ENCODE peak calls at places on chromosomes 6 and 20, in six cellular contexts. V, Q, R, M, U and P are unnamed samples.

GRCh38 chr6:27617700-27618689 is 145.1 kb upstream of the ZNF184 start:
- DNase-seq in V (no peak), Q (peak; percentile 73), R (no peak), M (no peak), U (no peak), P (no peak)

GRCh38 chr6:170202416-170203135 is 88.3 kb downstream of the DLL1 start:
- DNase-seq in V (no peak), Q (no peak), R (no peak), M (no peak), U (no peak), P (no peak)

GRCh38 chr6:37699138-37699766 is 1.6 kb upstream of the MDGA1 start:
- DNase-seq in V (no peak), Q (no peak), R (no peak), M (no peak), U (no peak), P (no peak)

GRCh38 chr20:17621229-17621968 is 51.5 kb downstream of the DSTN start:
- DNase-seq in V (no peak), Q (no peak), R (no peak), M (no peak), U (no peak), P (peak; percentile 12)

GRCh38 chr6:33073431-33073871 is at the start of gene HLA-DPA1:
- DNase-seq in V (peak; percentile 97), Q (no peak), R (no peak), M (no peak), U (peak; percentile 42), P (peak; percentile 43)

GRCh38 chr6:45772886-45773285 is 242.8 kb downstream of the CLIC5 start:
- DNase-seq in V (no peak), Q (no peak), R (no peak), M (no peak), U (no peak), P (no peak)

GRCh38 chr6:35736293-35736894 is 438 bp upstream of the ARMC12 start:
- DNase-seq in V (no peak), Q (peak; percentile 76), R (no peak), M (peak; percentile 60), U (peak; percentile 68), P (peak; percentile 71)

GRCh38 chr20:15200139-15200538 is 862.7 kb upstream of the FLRT3 start:
- DNase-seq in V (peak; percentile 51), Q (no peak), R (no peak), M (no peak), U (no peak), P (no peak)

GRCh38 chr6:3568396-3569082 is 111.7 kb upstream of the SLC22A23 start:
- DNase-seq in V (no peak), Q (no peak), R (no peak), M (peak; percentile 40), U (no peak), P (no peak)

GRCh38 chr6:83068628-83069027 is 1.2 kb downstream of the DOP1A start:
- DNase-seq in V (no peak), Q (no peak), R (no peak), M (no peak), U (no peak), P (no peak)

GRCh38 chr6:66199146-66199545 is 492.1 kb upstream of the EYS start:
- DNase-seq in V (no peak), Q (no peak), R (no peak), M (no peak), U (no peak), P (no peak)

GRCh38 chr20:59633646-59634045 is 29.3 kb downstream of the PHACTR3 start:
- DNase-seq in V (no peak), Q (no peak), R (no peak), M (no peak), U (no peak), P (no peak)

GRCh38 chr6:42781811-42782688 is at the start of gene BICRAL:
- DNase-seq in V (no peak), Q (peak; percentile 81), R (no peak), M (peak; percentile 70), U (no peak), P (peak; percentile 36)

GRCh38 chr6:53771780-53772624 is 22.8 kb upstream of the LRRC1 start:
- DNase-seq in V (no peak), Q (no peak), R (no peak), M (no peak), U (no peak), P (no peak)

GRCh38 chr6:169619650-169620049 is 82.2 kb downstream of the WDR27 start:
- DNase-seq in V (no peak), Q (no peak), R (no peak), M (no peak), U (no peak), P (no peak)

GRCh38 chr20:48771542-48771941 is 56.3 kb downstream of the PREX1 start:
- DNase-seq in V (no peak), Q (no peak), R (no peak), M (no peak), U (no peak), P (no peak)

GRCh38 chr6:146913842-146914562 is 290.2 kb upstream of the STXBP5 start:
- DNase-seq in V (no peak), Q (peak; percentile 81), R (peak; percentile 79), M (peak; percentile 33), U (no peak), P (no peak)
- TF ChIP-seq POLR2AphosphoS5 in V (no peak), Q (peak; percentile 47), R (peak; percentile 47), M (no peak), U (no peak), P (no peak)

DNA sequence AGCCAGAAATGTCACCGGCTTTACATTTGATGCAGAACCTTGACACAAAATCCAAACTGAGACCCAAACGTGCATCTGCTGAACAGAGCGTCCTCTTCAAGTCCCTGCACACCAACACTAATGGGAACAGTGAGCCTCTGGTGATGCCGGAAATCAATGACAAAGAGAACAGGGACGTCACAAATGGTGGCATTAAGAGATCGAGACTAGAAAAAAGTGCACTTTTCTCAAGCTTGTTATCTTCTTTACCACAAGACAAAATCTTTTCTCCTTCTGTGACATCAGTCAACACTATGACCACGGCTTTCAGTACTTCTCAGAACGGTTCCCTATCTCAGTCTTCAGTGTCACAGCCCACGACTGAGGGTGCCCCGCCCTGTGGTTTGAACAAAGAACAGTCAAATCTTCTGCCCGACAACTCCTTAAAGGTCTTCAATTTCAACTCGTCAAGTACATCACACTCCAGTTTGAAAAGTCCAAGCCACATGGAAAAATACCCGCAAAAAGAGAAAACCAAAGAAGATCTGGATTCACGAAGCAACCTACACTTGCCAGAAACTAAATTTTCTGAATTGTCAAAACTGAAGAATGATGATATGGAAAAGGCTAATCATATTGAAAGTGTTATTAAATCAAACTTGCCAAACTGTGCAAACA is 108.5 kb downstream of the RTN4IP1 start:
- DNase-seq in V (peak; percentile 95), Q (peak; percentile 77), R (no peak), M (no peak), U (no peak), P (no peak)
- TF ChIP-seq POLR2A in V (no peak), Q (no peak), R (no peak), M (no peak), U (peak; percentile 83), P (peak; percentile 40)

DNA sequence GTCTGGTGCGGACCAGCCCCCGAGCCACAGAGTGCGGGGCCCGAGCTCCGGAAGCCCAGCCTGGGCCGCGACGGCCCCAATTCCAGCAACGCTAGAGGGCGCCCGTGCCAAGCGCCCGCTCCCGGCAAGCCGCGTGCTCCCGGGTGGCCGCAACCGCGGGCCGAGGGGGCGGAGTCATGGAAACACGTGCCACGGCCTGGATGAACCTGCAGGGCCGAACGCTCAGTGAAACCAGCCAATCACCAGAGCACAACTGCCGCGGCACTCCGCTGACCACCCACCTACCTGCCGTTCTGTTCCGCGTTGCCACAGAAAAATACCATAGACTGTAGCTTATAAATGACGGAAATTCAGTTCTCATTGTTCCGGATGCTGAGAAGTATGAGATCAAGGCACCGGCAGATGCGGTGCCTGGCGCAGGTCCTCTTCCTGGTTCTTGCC is 85.7 kb upstream of the FOXC1 start:
- DNase-seq in V (no peak), Q (peak; percentile 91), R (peak; percentile 61), M (no peak), U (peak; percentile 28), P (peak; percentile 28)
- TF ChIP-seq TAF1 in V (no peak), Q (no peak), R (no peak), M (no peak), U (no peak), P (no peak)

GRCh38 chr20:53826597-53827291 is 233.1 kb upstream of the ZNF217 start:
- DNase-seq in V (no peak), Q (no peak), R (no peak), M (no peak), U (no peak), P (no peak)
- TF ChIP-seq POLR2AphosphoS5 in V (no peak), Q (no peak), R (no peak), M (no peak), U (no peak), P (no peak)

DNA sequence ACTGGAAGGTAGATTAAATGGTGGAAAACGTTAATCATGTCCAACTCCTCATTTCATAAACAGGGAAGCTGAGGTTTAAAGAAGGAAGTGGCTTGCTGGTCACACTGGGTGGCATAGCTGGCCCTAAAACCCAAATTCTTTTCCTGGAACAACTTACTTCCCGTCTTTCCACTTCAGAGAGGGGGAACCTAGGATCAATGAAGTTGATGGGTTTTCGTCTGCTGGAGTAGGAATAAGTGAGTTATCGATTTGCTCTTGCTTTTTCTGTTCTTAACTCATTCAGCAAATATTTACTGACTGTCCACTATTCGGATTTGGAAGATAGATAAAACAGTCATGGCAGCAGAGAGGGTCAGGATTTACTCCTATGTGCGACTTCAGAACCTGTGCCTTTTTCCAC is 1.2 kb upstream of the SYS1 start:
- DNase-seq in V (no peak), Q (no peak), R (no peak), M (peak; percentile 66), U (no peak), P (no peak)
- TF ChIP-seq POLR2A in V (no peak), Q (no peak), R (no peak), M (no peak), U (no peak), P (no peak)

DNA sequence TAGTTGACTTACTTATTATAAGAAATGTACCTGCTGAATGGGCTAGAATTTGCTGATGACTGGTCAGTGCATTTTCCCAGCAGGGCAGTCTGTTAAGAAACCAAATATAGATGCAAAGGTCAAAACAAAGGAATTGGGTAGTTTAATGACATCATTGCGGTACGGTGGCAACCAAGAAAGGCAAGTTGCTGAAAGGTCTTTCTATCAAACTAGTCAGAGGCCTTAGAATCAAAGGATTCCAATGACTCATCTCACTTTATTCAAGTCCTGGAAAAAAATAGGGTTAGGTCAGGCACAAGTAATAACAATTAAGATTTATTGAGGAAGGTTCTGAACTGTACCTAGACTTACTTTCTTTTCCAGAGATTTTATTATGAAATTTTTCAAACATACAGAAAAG is 76.4 kb downstream of the KIZ start:
- DNase-seq in V (no peak), Q (no peak), R (no peak), M (peak; percentile 16), U (no peak), P (no peak)
- TF ChIP-seq TAF1 in V (no peak), Q (no peak), R (no peak), M (no peak), U (no peak), P (no peak)

GRCh38 chr6:137258170-137258569 is 39.0 kb upstream of the IFNGR1 start:
- DNase-seq in V (no peak), Q (no peak), R (no peak), M (no peak), U (no peak), P (no peak)
- TF ChIP-seq POLR2AphosphoS5 in V (no peak), Q (no peak), R (no peak), M (no peak), U (no peak), P (no peak)